ENCODE peak calls at places on chromosomes 11 and 22, in six cellular contexts. One of them, this sample, is unnamed.
A peak's percentile ranks its signal among the peaks of the same experiment; 100 is the strongest.

GRCh38 chr11:32830413-32830738 is 649 bp downstream of the PRRG4 start:
- DNase-seq in germinal center: peak; percentile 10
- DNase-seq in NCI-H1436: no peak
- DNase-seq in astrocyte of the hippocampus: no peak
- DNase-seq in NCI-H1417: no peak
- DNase-seq in NCI-H524 treated with DMSO at 0.1 percent for 48 hours: no peak
- DNase-seq in this sample: no peak

GRCh38 chr11:40387240-40387980 is 1072.0 kb downstream of the LRRC4C start:
- DNase-seq in astrocyte of the hippocampus: no peak
- DNase-seq in NCI-H1417: no peak
- DNase-seq in germinal center: no peak
- DNase-seq in NCI-H1436: no peak
- DNase-seq in NCI-H524 treated with DMSO at 0.1 percent for 48 hours: no peak
- DNase-seq in this sample: no peak

GRCh38 chr11:47906066-47906465 is 57.9 kb upstream of the NUP160 start:
- DNase-seq in NCI-H524 treated with DMSO at 0.1 percent for 48 hours: no peak
- DNase-seq in germinal center: no peak
- DNase-seq in NCI-H1436: no peak
- DNase-seq in NCI-H1417: no peak
- DNase-seq in astrocyte of the hippocampus: no peak
- DNase-seq in this sample: no peak

GRCh38 chr22:19959587-19960490 is 18.2 kb upstream of the TXNRD2 start:
- DNase-seq in germinal center: no peak
- DNase-seq in NCI-H1436: no peak
- DNase-seq in NCI-H1417: no peak
- DNase-seq in NCI-H524 treated with DMSO at 0.1 percent for 48 hours: no peak
- DNase-seq in astrocyte of the hippocampus: no peak
- DNase-seq in this sample: no peak

GRCh38 chr22:19630614-19631013 is 83.7 kb upstream of the SEPTIN5 start:
- DNase-seq in germinal center: no peak
- DNase-seq in NCI-H1417: no peak
- DNase-seq in astrocyte of the hippocampus: no peak
- DNase-seq in NCI-H524 treated with DMSO at 0.1 percent for 48 hours: no peak
- DNase-seq in NCI-H1436: no peak
- DNase-seq in this sample: no peak

GRCh38 chr22:41842996-41843970 is 10.4 kb downstream of the SREBF2 start:
- DNase-seq in NCI-H524 treated with DMSO at 0.1 percent for 48 hours: no peak
- DNase-seq in germinal center: no peak
- DNase-seq in NCI-H1436: no peak
- DNase-seq in NCI-H1417: no peak
- DNase-seq in astrocyte of the hippocampus: no peak
- DNase-seq in this sample: no peak

GRCh38 chr11:13222285-13222684 is 55.3 kb upstream of the BMAL1 start:
- DNase-seq in NCI-H524 treated with DMSO at 0.1 percent for 48 hours: no peak
- DNase-seq in NCI-H1417: no peak
- DNase-seq in NCI-H1436: no peak
- DNase-seq in astrocyte of the hippocampus: peak; percentile 44
- DNase-seq in germinal center: no peak
- DNase-seq in this sample: no peak

GRCh38 chr11:97092823-97093222 is 703.0 kb downstream of the JRKL start:
- DNase-seq in NCI-H1436: no peak
- DNase-seq in NCI-H1417: no peak
- DNase-seq in germinal center: no peak
- DNase-seq in astrocyte of the hippocampus: no peak
- DNase-seq in NCI-H524 treated with DMSO at 0.1 percent for 48 hours: no peak
- DNase-seq in this sample: no peak

GRCh38 chr22:29369460-29369859 is 18.9 kb downstream of the AP1B1 start:
- DNase-seq in astrocyte of the hippocampus: peak; percentile 90
- DNase-seq in NCI-H524 treated with DMSO at 0.1 percent for 48 hours: no peak
- DNase-seq in NCI-H1417: no peak
- DNase-seq in germinal center: no peak
- DNase-seq in NCI-H1436: no peak
- DNase-seq in this sample: no peak

GRCh38 chr22:43994416-43994815 is 29.7 kb upstream of the PARVB start:
- DNase-seq in astrocyte of the hippocampus: no peak
- DNase-seq in NCI-H524 treated with DMSO at 0.1 percent for 48 hours: no peak
- DNase-seq in germinal center: no peak
- DNase-seq in NCI-H1417: no peak
- DNase-seq in NCI-H1436: no peak
- DNase-seq in this sample: no peak

GRCh38 chr11:32430586-32431357 is 4.6 kb downstream of the WT1 start:
- DNase-seq in germinal center: no peak
- DNase-seq in NCI-H1417: no peak
- DNase-seq in NCI-H524 treated with DMSO at 0.1 percent for 48 hours: no peak
- DNase-seq in astrocyte of the hippocampus: no peak
- DNase-seq in NCI-H1436: no peak
- DNase-seq in this sample: no peak

GRCh38 chr11:69705901-69706787 is 2.3 kb upstream of the FGF19 start:
- DNase-seq in NCI-H1417: no peak
- DNase-seq in NCI-H1436: no peak
- DNase-seq in NCI-H524 treated with DMSO at 0.1 percent for 48 hours: no peak
- DNase-seq in astrocyte of the hippocampus: no peak
- DNase-seq in germinal center: no peak
- DNase-seq in this sample: no peak

This sample was measured in kidney epithelial cell.